ENCODE peak calls at places on chromosomes 1 and 21, in eight cellular contexts. N, Z, U, Y, K, E, V and O are unnamed samples.

GRCh38 chr1:228335406-228336307 is 71.0 kb downstream of the TRIM11 start:
- DNase-seq in Z (no peak), V (no peak), U (no peak), Y (peak; percentile 39), E (no peak), K (no peak), N (no peak), O (no peak)

GRCh38 chr1:3069491-3070303 is 694 bp downstream of the PRDM16 start:
- DNase-seq in K (peak; percentile 88), V (no peak), E (peak; percentile 26), Y (peak; percentile 69), Z (no peak), N (peak; percentile 23), U (peak; percentile 50), O (peak; percentile 22)

GRCh38 chr1:163166886-163167555 is 35.7 kb downstream of the RGS5 start:
- DNase-seq in U (no peak), K (no peak), Y (no peak), N (no peak), V (no peak), E (no peak), Z (no peak), O (no peak)

GRCh38 chr1:109152196-109152595 is 38.3 kb downstream of the ELAPOR1 start:
- DNase-seq in U (no peak), V (no peak), N (no peak), Y (no peak), Z (peak; percentile 45), E (no peak), K (no peak), O (no peak)

GRCh38 chr1:174996474-174996873 is 3.3 kb upstream of the CACYBP start:
- DNase-seq in Y (no peak), N (peak; percentile 29), V (no peak), E (no peak), U (no peak), K (no peak), Z (peak; percentile 78), O (no peak)

GRCh38 chr1:244163861-244164562 is 112.9 kb downstream of the ZBTB18 start:
- DNase-seq in E (peak; percentile 83), U (no peak), Y (no peak), Z (peak; percentile 100), V (no peak), K (no peak), N (peak; percentile 90), O (no peak)

GRCh38 chr1:177164380-177165068 is at the start of gene ASTN1:
- DNase-seq in E (no peak), K (peak; percentile 84), U (no peak), Z (no peak), Y (peak; percentile 46), N (no peak), V (no peak), O (peak; percentile 58)

GRCh38 chr21:44980562-44981489 is 41.0 kb downstream of the SLX9 start:
- DNase-seq in E (no peak), U (no peak), V (no peak), N (no peak), Y (peak; percentile 38), Z (no peak), K (no peak), O (peak; percentile 52)

GRCh38 chr1:7827134-7827955 is 25.5 kb downstream of the UTS2 start:
- DNase-seq in V (no peak), K (no peak), U (peak; percentile 40), E (no peak), Z (no peak), N (no peak), Y (peak; percentile 57), O (peak; percentile 81)

GRCh38 chr1:225653463-225654276 is 747 bp upstream of the ENAH start:
- DNase-seq in V (no peak), K (peak; percentile 76), N (peak; percentile 51), E (no peak), Z (peak; percentile 51), Y (peak; percentile 79), U (peak; percentile 65), O (peak; percentile 61)

GRCh38 chr1:170273556-170274501 is 128.1 kb downstream of the NTMT2 start:
- DNase-seq in K (no peak), E (no peak), V (no peak), N (no peak), U (no peak), Y (no peak), Z (no peak), O (no peak)

GRCh38 chr21:20875741-20876140 is 122.5 kb upstream of the NCAM2 start:
- DNase-seq in U (no peak), E (no peak), Y (no peak), V (no peak), K (peak; percentile 13), N (peak; percentile 2), Z (no peak), O (no peak)

GRCh38 chr21:26719750-26720149 is 125.5 kb downstream of the ADAMTS1 start:
- DNase-seq in U (no peak), Y (peak; percentile 70), V (no peak), N (no peak), K (no peak), Z (no peak), E (no peak), O (peak; percentile 92)